ENCODE peak calls at places on chromosomes 6 and 20, in five cellular contexts. Y, V, D, Q and W are unnamed samples.

GRCh38 chr6:52507557-52508260 is 69.2 kb downstream of the TRAM2 start:
- DNase-seq in D (no peak), V (no peak), Y (no peak), Q (no peak), W (no peak)

GRCh38 chr6:16544006-16544405 is 217.3 kb downstream of the ATXN1 start:
- DNase-seq in Q (no peak), Y (no peak), V (no peak), D (no peak), W (no peak)

GRCh38 chr20:7025635-7026034 is 258.1 kb downstream of the BMP2 start:
- DNase-seq in D (no peak), Q (no peak), Y (no peak), V (no peak), W (no peak)

GRCh38 chr6:125904871-125905270 is 51.7 kb upstream of the HINT3 start:
- DNase-seq in V (peak; percentile 50), Q (no peak), Y (no peak), D (no peak), W (no peak)

GRCh38 chr20:35910254-35910653 is 44.0 kb downstream of the SCAND1 start:
- DNase-seq in V (no peak), D (no peak), Y (no peak), Q (no peak), W (no peak)

GRCh38 chr6:108610270-108610839 is 49.6 kb downstream of the FOXO3 start:
- DNase-seq in D (no peak), Y (no peak), Q (no peak), V (no peak), W (no peak)

GRCh38 chr6:133369755-133370154 is 128.6 kb downstream of the EYA4 start:
- DNase-seq in D (no peak), Y (no peak), Q (no peak), V (no peak), W (no peak)

GRCh38 chr6:63236398-63236817 is 25.1 kb downstream of the FKBP1C start:
- DNase-seq in D (no peak), Q (no peak), Y (no peak), V (peak; percentile 2), W (no peak)

GRCh38 chr6:161411265-161411944 is 137.5 kb upstream of the AGPAT4 start:
- DNase-seq in D (no peak), V (no peak), Q (no peak), Y (no peak), W (no peak)

GRCh38 chr20:2801459-2801728 is 967 bp upstream of the CPXM1 start:
- DNase-seq in Y (no peak), D (no peak), V (no peak), Q (no peak), W (no peak)

GRCh38 chr6:116287668-116288282 is 8.0 kb upstream of the TSPYL1 start:
- DNase-seq in V (no peak), Y (peak; percentile 38), Q (peak; percentile 51), D (no peak), W (peak; percentile 18)

GRCh38 chr6:149897015-149897697 is 757 bp downstream of the RAET1E start:
- DNase-seq in D (no peak), Q (peak; percentile 23), V (no peak), Y (no peak), W (no peak)

GRCh38 chr6:44122821-44123220 is 4.4 kb downstream of the MRPL14 start:
- DNase-seq in V (peak; percentile 25), Y (peak; percentile 25), Q (no peak), D (no peak), W (no peak)

GRCh38 chr6:56951049-56951816 is 3.7 kb upstream of the BEND6 start:
- DNase-seq in D (no peak), Q (no peak), V (no peak), Y (no peak), W (no peak)

GRCh38 chr20:32007787-32008616 is 2.2 kb upstream of the CCM2L start:
- DNase-seq in D (no peak), Q (no peak), V (no peak), Y (no peak), W (no peak)

GRCh38 chr6:80605165-80605989 is 498.9 kb downstream of the BCKDHB start:
- DNase-seq in Q (peak; percentile 42), D (no peak), V (no peak), Y (peak; percentile 18), W (peak; percentile 11)

GRCh38 chr6:77457720-77458349 is 5.5 kb downstream of the HTR1B start:
- DNase-seq in V (no peak), D (no peak), Q (peak; percentile 84), Y (peak; percentile 45), W (peak; percentile 64)

GRCh38 chr20:34415079-34415478 is 52.0 kb downstream of the ITCH start:
- DNase-seq in V (peak; percentile 39), Q (no peak), Y (no peak), D (no peak), W (no peak)

GRCh38 chr6:106114492-106114891 is 28.4 kb downstream of the PRDM1 start:
- DNase-seq in D (no peak), V (peak; percentile 62), Y (no peak), Q (no peak), W (no peak)

GRCh38 chr6:130906736-130907381 is 79.7 kb downstream of the SMLR1 start:
- DNase-seq in D (no peak), Q (no peak), V (no peak), Y (no peak), W (no peak)

GRCh38 chr20:62523473-62524203 is 47.8 kb upstream of the GATA5 start:
- DNase-seq in D (no peak), Y (peak; percentile 80), V (no peak), Q (peak; percentile 49), W (peak; percentile 20)

GRCh38 chr20:33120934-33121333 is 41.5 kb downstream of the BPIFB4 start:
- DNase-seq in D (no peak), V (no peak), Y (no peak), Q (no peak), W (no peak)

GRCh38 chr20:57211949-57212889 is 54.2 kb downstream of the BMP7 start:
- DNase-seq in Q (peak; percentile 68), Y (peak; percentile 18), D (peak; percentile 34), V (no peak), W (peak; percentile 36)

GRCh38 chr6:113903666-113904330 is 46.7 kb downstream of the MARCKS start:
- DNase-seq in V (no peak), Q (no peak), D (no peak), Y (peak; percentile 45), W (peak; percentile 6)

GRCh38 chr6:121597654-121598053 is 162.2 kb downstream of the GJA1 start:
- DNase-seq in D (no peak), Q (no peak), Y (no peak), V (no peak), W (no peak)

GRCh38 chr20:905396-905961 is 10.7 kb downstream of the ANGPT4 start:
- DNase-seq in Y (no peak), V (no peak), Q (no peak), D (no peak), W (no peak)

GRCh38 chr6:51025082-51025777 is 206.6 kb downstream of the TFAP2B start:
- DNase-seq in D (no peak), Y (peak; percentile 18), Q (no peak), V (no peak), W (no peak)

DNA sequence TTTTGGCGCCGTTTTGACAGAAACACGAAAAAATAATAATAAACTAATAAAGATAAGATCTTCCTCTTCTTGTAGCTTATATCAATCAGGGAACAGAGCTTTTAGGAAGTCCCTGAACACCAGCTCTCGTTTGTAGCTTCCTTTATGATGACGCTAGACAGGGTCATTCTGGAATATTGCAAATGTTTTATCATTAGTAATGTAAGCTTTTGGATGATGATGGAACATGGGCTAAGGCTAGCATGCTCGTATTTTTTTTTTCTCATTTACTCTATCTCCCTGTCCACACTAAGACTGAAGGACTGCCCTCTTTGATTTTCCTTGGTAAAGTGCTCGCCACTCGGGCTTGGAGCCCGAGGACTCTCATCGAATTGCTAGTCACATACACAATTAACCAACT is 22.1 kb upstream of the POM121L2 start:
- DNase-seq in Q (no peak), V (no peak), Y (no peak), D (no peak), W (no peak)
- H3K27me3 ChIP-seq in Q (no peaks in the 10 kb centered on the region), V (no peaks in the 10 kb centered on the region), Y (peaks cover 5% of the 10 kb centered on the region), D (no peaks in the 10 kb centered on the region), W (no peaks in the 10 kb centered on the region)

GRCh38 chr6:118746100-118746874 is 94.9 kb upstream of the CEP85L start:
- DNase-seq in D (no peak), Y (no peak), V (no peak), Q (no peak), W (no peak)
- TF ChIP-seq YY1 in D (no peak), Y (no peak), V (no peak), Q (no peak), W (no peak)

GRCh38 chr20:46305973-46306360 is 2.3 kb downstream of the CDH22 start:
- DNase-seq in D (no peak), Q (no peak), V (no peak), Y (no peak), W (no peak)
- H3K27me3 ChIP-seq in D (peaks cover 35% of the 10 kb centered on the region), Q (no peaks in the 10 kb centered on the region), V (peaks cover 7% of the 10 kb centered on the region), Y (peaks cover 84% of the 10 kb centered on the region), W (peaks cover 59% of the 10 kb centered on the region)

DNA sequence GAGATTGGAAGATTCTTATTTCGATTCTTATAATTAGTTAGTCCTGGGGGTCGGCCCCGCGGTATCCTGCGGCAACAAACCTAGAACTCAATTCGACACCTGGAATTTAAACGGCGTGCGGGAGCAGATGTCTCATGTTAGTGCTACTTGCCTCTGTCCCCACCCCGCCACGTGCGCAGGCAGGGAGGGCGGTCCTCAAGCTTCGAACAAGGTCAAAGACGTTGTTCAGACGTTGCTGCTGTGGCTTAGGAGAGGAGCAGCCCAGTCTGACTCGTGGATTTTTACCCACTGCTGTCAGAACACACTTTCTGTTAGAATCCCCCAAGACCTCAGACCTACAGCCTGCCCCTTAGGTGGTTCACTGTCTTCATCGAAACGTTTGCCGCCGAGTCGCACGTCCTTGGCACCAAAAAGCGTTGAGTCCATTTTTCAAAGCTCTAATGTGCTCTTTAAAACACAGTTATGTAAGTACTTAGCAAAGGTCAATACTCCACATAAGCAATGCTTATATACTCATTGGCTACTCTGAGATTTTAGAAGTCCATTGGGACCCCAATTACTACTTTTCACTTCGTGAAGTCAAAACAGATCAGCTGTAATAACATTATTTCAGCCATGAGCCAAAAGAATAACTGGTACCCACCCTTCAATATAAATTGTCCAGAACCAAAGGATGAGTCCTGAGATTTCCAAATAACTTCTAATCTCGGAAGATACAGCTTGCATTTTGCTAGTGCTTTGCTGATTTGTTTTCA is 2.7 kb upstream of the C6orf62 start:
- DNase-seq in D (no peak), Q (no peak), V (no peak), Y (no peak), W (no peak)
- TF ChIP-seq YY1 in D (no peak), Q (no peak), V (peak; percentile 50), Y (no peak), W (no peak)